ENCODE peak calls at places on chromosomes 12 and 14, in seven cellular contexts. L is cardiac muscle cell, A is neural crest cell, F is foreskin fibroblast, P is fibroblast of lung, C is choroid plexus epithelial cell, W is RWPE1. I is an unnamed sample.

GRCh38 chr12:88142610-88142991 is 494 bp downstream of the TMTC3 start:
- DNase-seq in L (no peak), A (no peak), F (no peak), P (no peak), C (no peak), W (peak), I (no peak)

GRCh38 chr12:1993871-1994371 is 10.3 kb downstream of the DCP1B start:
- DNase-seq in L (peak), A (no peak), F (peak), P (peak), C (peak), W (peak), I (no peak)

GRCh38 chr14:101174522-101174838 is 271.0 kb upstream of the RTL1 start:
- DNase-seq in L (no peak), A (no peak), F (no peak), P (no peak), C (no peak), W (no peak), I (peak)

GRCh38 chr12:3724096-3724805 is 28.7 kb downstream of the CRACR2A start:
- DNase-seq in L (no peak), A (no peak), F (no peak), P (no peak), C (no peak), W (no peak), I (peak)

GRCh38 chr12:45166056-45166455 is 49.8 kb upstream of the ANO6 start:
- DNase-seq in L (peak), A (no peak), F (peak), P (peak), C (no peak), W (no peak), I (no peak)

GRCh38 chr12:70919597-70920035 is 922 bp downstream of the PTPRR start:
- DNase-seq in L (peak), A (no peak), F (peak), P (peak), C (peak), W (no peak), I (no peak)

GRCh38 chr14:102316746-102317563 is 2.6 kb upstream of the ZNF839 start:
- DNase-seq in L (peak), A (peak), F (peak), P (peak), C (peak), W (peak), I (peak)

GRCh38 chr12:102885043-102885932 is 31.8 kb downstream of the PAH start:
- DNase-seq in L (no peak), A (no peak), F (no peak), P (no peak), C (no peak), W (no peak), I (no peak)

DNA sequence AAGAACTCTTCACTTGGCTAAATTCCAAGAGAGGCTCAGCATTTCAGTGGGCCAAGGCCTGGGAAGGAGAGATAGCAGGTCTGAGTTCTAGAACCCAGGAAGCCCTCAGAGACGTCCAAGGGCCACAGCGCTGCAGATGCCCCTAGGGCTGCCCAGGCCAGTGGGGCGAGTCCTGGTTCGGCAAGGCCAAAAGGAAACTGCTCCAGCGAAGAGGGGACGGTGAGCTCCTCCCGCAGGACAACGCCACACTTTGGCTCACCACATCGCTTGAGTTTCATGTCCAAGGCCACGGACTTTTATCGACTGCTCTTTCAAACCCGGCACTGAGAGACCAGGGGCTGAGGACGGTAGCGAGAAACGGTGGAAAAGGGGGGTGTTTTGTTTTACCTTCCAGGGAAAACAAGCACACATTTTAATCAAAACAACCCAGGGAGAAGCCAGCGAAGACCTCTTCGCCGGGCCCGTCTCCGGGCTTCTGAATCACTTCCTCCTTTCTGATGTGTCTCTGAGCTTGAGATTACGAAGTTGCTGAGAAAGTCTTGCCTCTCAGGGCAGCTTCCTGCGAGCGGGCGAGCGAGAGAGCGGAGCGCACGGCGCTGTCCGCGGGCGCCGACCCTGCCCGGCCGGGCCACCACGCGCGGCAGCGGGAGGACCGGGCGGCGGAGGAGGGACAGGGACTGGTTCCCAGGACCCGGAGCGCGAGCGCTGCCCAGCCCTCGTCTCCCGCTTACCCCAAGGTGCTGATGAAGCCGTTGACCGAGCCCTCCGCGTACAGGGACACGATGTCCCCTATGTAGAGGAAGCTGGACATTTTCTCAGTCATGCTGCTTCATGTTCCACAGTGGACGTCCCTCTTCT is 806 bp downstream of the ITPR2 start:
- DNase-seq in L (peak), A (peak), F (peak), P (peak), C (peak), W (peak), I (peak)
- TF ChIP-seq CTCF in L (no peak), A (no peak), F (no peak), P (no peak), C (peak), W (no peak), I (no peak)

GRCh38 chr12:132314516-132315233 is 14.7 kb downstream of the GALNT9 start:
- DNase-seq in L (no peak), A (no peak), F (no peak), P (no peak), C (no peak), W (no peak), I (no peak)
- TF ChIP-seq CTCF in L (no peak), A (no peak), F (no peak), P (no peak), C (no peak), W (no peak), I (no peak)

GRCh38 chr14:71711619-71712018 is 220.6 kb upstream of the RGS6 start:
- DNase-seq in L (peak), A (no peak), F (peak), P (peak), C (peak), W (peak), I (no peak)

GRCh38 chr14:71710001-71710400 is 222.2 kb upstream of the RGS6 start:
- DNase-seq in L (no peak), A (no peak), F (no peak), P (no peak), C (no peak), W (no peak), I (no peak)

GRCh38 chr14:71712478-71712877 is 219.8 kb upstream of the RGS6 start:
- DNase-seq in L (no peak), A (no peak), F (no peak), P (no peak), C (no peak), W (no peak), I (no peak)

GRCh38 chr14:71711131-71711530 is 221.1 kb upstream of the RGS6 start:
- DNase-seq in L (no peak), A (no peak), F (no peak), P (peak), C (no peak), W (no peak), I (no peak)

DNA sequence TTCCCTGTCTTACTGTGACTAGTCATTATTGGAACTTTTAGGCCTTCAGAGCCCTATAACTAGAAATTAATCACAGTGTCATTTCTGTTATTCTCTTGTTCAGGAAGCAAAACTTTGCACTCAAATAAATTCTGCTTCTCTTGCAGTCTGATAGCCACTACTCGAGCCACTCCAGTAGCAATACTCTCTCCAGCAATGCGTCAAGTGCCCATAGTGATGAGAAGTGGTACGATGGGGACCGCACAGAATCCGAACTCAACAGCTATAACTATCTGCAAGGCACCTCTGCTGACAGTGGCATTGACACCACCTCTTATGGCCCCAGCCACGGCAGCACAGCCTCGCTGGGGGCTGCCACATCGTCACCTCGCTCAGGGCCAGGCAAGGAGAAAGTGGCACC is 223.2 kb upstream of the RGS6 start:
- DNase-seq in L (no peak), A (no peak), F (no peak), P (no peak), C (no peak), W (no peak), I (no peak)
- TF ChIP-seq CTCF in L (no peak), A (no peak), F (no peak), P (no peak), C (no peak), W (no peak), I (no peak)

DNA sequence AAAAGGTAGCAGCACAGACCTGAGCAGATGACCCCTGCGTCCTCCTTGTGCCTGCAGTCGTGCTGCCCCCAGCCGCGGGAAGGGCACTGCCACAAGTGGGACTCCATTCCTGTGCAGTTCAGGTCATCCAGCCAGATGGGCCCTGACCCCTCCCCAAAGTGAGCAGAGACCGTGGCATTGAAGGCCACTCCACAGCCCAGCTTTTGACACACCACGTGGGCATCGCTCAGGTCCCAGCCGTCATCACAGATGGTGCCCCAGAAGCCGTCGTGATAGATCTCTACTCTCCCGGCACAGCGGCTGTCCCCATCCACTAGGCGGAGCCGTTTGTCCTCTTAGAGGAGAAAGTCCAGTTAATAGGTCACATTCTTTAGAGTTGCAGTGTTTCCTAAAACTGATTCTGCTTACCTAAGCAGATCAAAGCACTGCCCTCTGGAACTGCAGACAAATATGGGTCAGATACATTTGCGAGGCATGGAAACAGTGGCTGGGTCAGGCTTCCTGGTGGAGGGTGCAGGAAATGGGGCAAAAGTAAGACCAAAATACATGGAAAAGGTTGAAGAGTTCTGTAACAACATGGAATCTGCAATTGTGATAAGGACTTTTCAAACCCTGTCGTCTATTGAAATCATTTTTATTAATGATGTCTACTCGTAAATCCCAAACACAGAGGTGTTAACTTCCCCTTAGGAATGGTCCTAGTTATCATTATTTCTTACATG is 69.4 kb downstream of the CD163L1 start:
- DNase-seq in L (peak), A (no peak), F (peak), P (no peak), C (peak), W (peak), I (no peak)
- TF ChIP-seq CTCF in L (peak), A (peak), F (peak), P (peak), C (peak), W (peak), I (peak)

GRCh38 chr14:105167303-105168092 is 1.1 kb downstream of the JAG2 start:
- DNase-seq in L (no peak), A (no peak), F (peak), P (no peak), C (no peak), W (peak), I (no peak)
- TF ChIP-seq CTCF in L (no peak), A (peak), F (no peak), P (no peak), C (no peak), W (peak), I (peak)

GRCh38 chr12:111425655-111426054 is 19.9 kb downstream of the SH2B3 start:
- DNase-seq in L (no peak), A (no peak), F (no peak), P (no peak), C (peak), W (no peak), I (no peak)

GRCh38 chr12:111424189-111424792 is 18.6 kb downstream of the SH2B3 start:
- DNase-seq in L (no peak), A (no peak), F (no peak), P (no peak), C (no peak), W (no peak), I (no peak)

GRCh38 chr12:111426341-111427185 is 20.8 kb downstream of the SH2B3 start:
- DNase-seq in L (no peak), A (no peak), F (peak), P (peak), C (peak), W (no peak), I (no peak)

GRCh38 chr12:111427417-111428074 is 21.8 kb downstream of the SH2B3 start:
- DNase-seq in L (no peak), A (no peak), F (no peak), P (no peak), C (no peak), W (no peak), I (no peak)

DNA sequence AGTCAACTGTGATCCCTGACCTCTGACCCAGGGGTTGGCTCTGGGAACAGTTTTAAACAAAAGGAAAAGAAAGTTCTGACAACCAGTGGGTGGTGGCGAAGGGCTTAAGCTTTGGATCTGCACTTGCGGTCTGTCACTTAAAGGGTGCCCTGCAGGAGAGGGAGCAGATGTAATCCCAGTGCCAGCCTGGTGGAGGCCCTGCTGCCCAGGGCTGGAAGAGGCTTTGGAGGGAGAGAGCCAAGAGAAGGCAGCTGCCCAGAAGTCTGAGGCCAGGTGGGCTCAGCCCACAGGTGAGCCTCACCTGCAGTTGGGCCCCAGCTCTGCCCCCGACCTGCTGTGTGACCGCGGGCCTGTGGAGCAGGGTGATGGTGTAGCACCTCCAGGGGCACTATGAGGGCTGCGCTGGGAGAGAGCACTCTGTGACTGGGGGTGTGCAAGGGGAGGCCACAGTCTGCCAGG is 19.1 kb downstream of the SH2B3 start:
- DNase-seq in L (no peak), A (no peak), F (no peak), P (no peak), C (no peak), W (no peak), I (no peak)
- TF ChIP-seq CTCF in L (peak), A (no peak), F (no peak), P (no peak), C (peak), W (no peak), I (no peak)

GRCh38 chr12:13913371-13913770 is 68.0 kb downstream of the GRIN2B start:
- DNase-seq in L (no peak), A (no peak), F (no peak), P (no peak), C (no peak), W (no peak), I (no peak)
- TF ChIP-seq CTCF in L (no peak), A (no peak), F (no peak), P (no peak), C (no peak), W (no peak), I (no peak)

GRCh38 chr14:50062438-50063039 is 53.8 kb downstream of the VCPKMT start:
- DNase-seq in L (peak), A (no peak), F (peak), P (peak), C (peak), W (peak), I (no peak)

GRCh38 chr14:50061664-50062437 is 54.5 kb downstream of the VCPKMT start:
- DNase-seq in L (peak), A (no peak), F (peak), P (peak), C (peak), W (peak), I (no peak)

GRCh38 chr14:50059773-50060629 is 56.4 kb downstream of the VCPKMT start:
- DNase-seq in L (no peak), A (no peak), F (no peak), P (no peak), C (no peak), W (no peak), I (no peak)

GRCh38 chr14:50063876-50064420 is 52.4 kb downstream of the VCPKMT start:
- DNase-seq in L (no peak), A (no peak), F (no peak), P (no peak), C (no peak), W (no peak), I (no peak)

GRCh38 chr14:50060871-50061663 is 55.3 kb downstream of the VCPKMT start:
- DNase-seq in L (peak), A (no peak), F (peak), P (peak), C (peak), W (peak), I (no peak)
- TF ChIP-seq CTCF in L (peak), A (peak), F (no peak), P (peak), C (peak), W (no peak), I (peak)